ENCODE peak calls at places on chromosomes 7 and 10, in five cellular contexts. K is AG09309, M is lower lobe of right lung, W is stomach, O is thyroid gland. Z is an unnamed sample.

GRCh38 chr7:84372155-84372621 is 177.6 kb upstream of the SEMA3A start:
- DNase-seq in W (no peak), K (peak), O (no peak), M (no peak), Z (peak)

GRCh38 chr10:69902835-69903535 is 101.3 kb downstream of the COL13A1 start:
- DNase-seq in M (peak), O (peak), W (peak), K (no peak), Z (no peak)

GRCh38 chr10:43121444-43121843 is 16.8 kb upstream of the CSGALNACT2 start:
- DNase-seq in K (no peak), W (peak), M (no peak), O (no peak), Z (no peak)

GRCh38 chr10:121216721-121217181 is 365.6 kb downstream of the WDR11 start:
- DNase-seq in W (no peak), M (no peak), K (no peak), O (peak), Z (no peak)

GRCh38 chr7:35906191-35906908 is 105.5 kb downstream of the SEPTIN7 start:
- DNase-seq in O (peak), M (no peak), K (peak), W (peak), Z (peak)

GRCh38 chr10:51057925-51058324 is 16.4 kb upstream of the PRKG1 start:
- DNase-seq in K (no peak), M (no peak), W (no peak), O (no peak), Z (no peak)

GRCh38 chr7:47470567-47471357 is 111.1 kb downstream of the TNS3 start:
- DNase-seq in W (peak), K (no peak), M (no peak), O (peak), Z (no peak)

GRCh38 chr10:71999360-72000072 is 35.3 kb downstream of the CHST3 start:
- DNase-seq in O (peak), M (no peak), W (no peak), K (no peak), Z (no peak)

GRCh38 chr10:9437131-9437530 is 1382.6 kb downstream of the GATA3 start:
- DNase-seq in O (no peak), W (no peak), M (no peak), K (no peak), Z (peak)

GRCh38 chr7:27834179-27834921 is 94.4 kb downstream of the TAX1BP1 start:
- DNase-seq in M (no peak), O (peak), K (no peak), W (no peak), Z (no peak)

GRCh38 chr7:79227035-79227434 is 226.4 kb downstream of the MAGI2 start:
- DNase-seq in W (no peak), K (peak), O (no peak), M (no peak), Z (no peak)

GRCh38 chr7:31335889-31336201 is 4.7 kb downstream of the NEUROD6 start:
- DNase-seq in K (no peak), O (no peak), W (no peak), M (no peak), Z (no peak)
- H3K4me3 ChIP-seq in K (no peak), O (no peak), W (peak), M (peak), Z (no peak)

GRCh38 chr10:81847675-81848074 is 27.3 kb upstream of the NRG3 start:
- DNase-seq in M (no peak), O (no peak), W (no peak), K (no peak), Z (no peak)
- TF ChIP-seq CTCF in M (no peak), O (no peak), W (no peak), K (no peak), Z (no peak)

GRCh38 chr7:137592232-137592896 is 248.8 kb upstream of the PTN start:
- DNase-seq in W (no peak), O (peak), K (peak), M (no peak), Z (peak)
- H3K4me3 ChIP-seq in W (no peak), O (no peak), K (no peak), M (no peak), Z (no peak)

GRCh38 chr7:80348221-80348620 is 163.6 kb downstream of the GNAT3 start:
- DNase-seq in W (no peak), O (no peak), M (no peak), K (no peak), Z (no peak)
- TF ChIP-seq CTCF in W (no peak), O (no peak), M (no peak), K (no peak), Z (no peak)

DNA sequence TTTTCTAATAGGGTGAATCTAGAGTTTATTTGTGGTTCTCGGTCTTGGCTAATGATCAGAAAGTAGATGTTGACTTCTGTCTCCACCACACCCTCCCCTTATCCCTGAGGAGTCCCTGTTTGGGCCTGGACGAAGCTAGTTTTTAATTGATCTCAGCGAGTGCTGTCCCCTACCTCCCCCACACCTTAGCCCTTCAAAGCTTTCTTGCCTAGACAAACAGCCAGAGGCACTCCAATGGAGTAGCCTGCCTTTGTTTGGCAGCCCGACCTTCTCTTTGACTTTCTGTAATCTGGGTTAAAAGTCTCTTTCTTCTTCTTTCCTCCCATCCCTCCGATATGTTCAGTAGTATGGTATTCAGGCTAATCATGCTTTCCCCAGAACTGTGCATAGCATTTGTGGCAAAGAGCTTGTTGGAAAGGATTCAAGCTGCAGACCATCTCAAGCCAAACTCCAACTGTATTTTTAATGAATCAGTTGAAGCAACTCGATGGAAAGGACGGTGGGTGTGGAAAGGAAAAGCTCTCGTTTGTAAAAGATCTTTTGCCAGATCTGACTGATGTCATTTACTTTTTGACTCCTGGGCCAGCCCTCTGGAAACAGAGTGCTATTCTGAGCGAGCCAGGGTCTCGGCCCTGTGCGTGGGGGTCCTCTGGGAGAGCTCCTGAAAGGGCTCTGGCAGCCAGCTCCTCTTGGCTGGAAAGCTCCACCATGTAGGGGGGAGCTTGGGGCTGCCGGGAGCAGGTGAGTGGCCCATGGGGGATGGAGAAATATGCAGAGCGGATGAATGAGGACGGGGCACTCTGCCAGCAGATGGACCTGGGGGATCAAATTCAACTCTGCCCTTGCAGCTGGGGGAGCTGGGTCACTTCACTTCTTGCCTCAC is 4.5 kb downstream of the FAM180A start:
- DNase-seq in W (no peak), M (no peak), K (peak), O (peak), Z (peak)
- H3K4me3 ChIP-seq in W (no peak), M (no peak), K (no peak), O (no peak), Z (no peak)

DNA sequence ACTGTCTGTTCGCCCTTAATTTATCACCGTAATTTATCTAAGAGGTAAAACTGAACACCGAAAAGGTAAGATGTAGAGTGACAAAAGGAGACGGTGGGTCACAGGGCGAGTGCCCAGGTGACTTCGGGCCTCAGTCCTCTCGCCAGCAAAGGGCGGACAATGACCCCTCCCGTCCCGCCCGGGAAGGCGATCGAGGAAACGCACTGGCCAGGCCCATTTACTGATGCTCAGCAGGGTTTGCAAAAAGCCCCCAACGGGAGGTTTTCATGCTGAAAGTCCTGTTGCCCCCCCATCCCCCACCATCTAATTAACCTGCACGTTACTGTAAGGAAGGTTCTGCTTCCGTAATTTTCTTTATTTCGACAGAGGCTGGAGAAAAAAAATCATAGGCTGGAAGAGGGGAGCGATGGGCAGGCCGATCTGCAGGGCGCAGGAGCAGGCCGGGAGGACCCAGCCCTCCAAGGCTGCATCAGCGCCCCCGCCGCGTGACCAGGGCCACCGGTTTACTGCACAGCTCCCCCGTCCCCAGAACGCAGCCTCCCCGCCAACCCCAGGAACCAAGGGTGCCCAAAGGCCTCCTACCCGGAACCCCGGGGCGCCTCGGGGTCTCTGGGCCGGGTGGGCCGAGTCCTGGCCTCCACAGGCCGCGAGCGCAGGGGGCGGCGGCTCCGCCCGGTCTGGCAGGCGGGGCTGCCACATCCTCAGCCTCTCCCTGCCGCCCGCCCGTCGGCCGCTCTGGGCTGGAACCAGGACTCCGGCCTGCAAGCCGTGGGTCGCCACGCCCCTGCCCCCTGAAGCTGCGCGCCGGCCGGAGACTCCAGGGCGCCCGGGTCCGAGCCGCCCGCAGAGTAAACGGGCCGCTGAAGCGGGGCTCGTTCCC is 637 bp downstream of the OAT start:
- DNase-seq in W (peak), K (no peak), O (peak), M (peak), Z (no peak)
- TF ChIP-seq CTCF in W (no peak), K (no peak), O (no peak), M (no peak), Z (no peak)

GRCh38 chr10:103736763-103737162 is 118.6 kb downstream of the SH3PXD2A start:
- DNase-seq in K (no peak), O (no peak), W (no peak), M (no peak), Z (no peak)

GRCh38 chr10:103736044-103736443 is 119.3 kb downstream of the SH3PXD2A start:
- DNase-seq in M (no peak), W (no peak), O (no peak), K (no peak), Z (no peak)

GRCh38 chr10:103737735-103738367 is 117.5 kb downstream of the SH3PXD2A start:
- DNase-seq in K (no peak), M (no peak), W (no peak), O (no peak), Z (no peak)

GRCh38 chr10:103740683-103741082 is 114.7 kb downstream of the SH3PXD2A start:
- DNase-seq in O (no peak), W (no peak), M (no peak), K (no peak), Z (no peak)

DNA sequence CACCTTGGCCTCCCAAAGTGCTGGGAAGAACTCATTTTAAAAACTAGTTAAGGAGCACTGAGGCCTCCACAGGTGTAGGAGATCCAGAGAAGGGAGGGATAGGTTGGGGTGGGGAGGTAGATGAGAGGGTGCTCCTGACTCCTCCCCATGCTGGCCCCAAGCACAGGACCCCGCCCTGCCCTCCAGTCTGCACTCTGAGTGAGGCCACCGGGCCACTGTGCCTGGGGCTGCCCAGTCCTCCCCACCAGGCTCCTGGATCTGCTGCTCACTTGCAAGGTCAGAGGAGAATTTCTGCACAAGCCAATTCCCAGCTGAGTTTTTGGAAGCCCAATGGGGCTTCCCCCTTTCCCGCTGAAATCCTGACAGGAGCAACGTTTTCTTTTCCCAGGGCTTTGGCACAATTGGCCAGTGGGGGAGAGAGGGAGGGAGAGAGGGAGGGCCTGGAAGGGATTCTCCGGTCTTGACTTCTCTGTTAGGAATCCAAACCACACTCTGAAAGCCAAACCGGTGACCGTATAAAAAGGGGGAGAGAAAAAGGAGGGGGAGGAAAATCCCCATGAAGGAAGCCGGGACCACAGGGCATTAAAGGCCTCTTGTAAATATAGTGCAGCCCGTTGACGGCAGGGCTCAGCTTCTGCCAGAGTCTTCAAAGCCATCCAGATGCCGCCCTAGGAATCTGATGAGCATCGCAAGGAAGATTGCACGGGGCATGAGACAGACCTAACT is 116.2 kb downstream of the SH3PXD2A start:
- DNase-seq in W (no peak), O (no peak), M (no peak), K (peak), Z (peak)
- H3K4me3 ChIP-seq in W (no peak), O (no peak), M (no peak), K (peak), Z (no peak)